ENCODE peak calls at places on chromosome 3, in eight cellular contexts. Q is AG09309; K is CD4-positive, CD25-positive, alpha-beta regulatory T cell; W is kidney epithelial cell; M is A549; Z is left ventricle myocardium superior; B is AG08396; P is heart right ventricle. X is an unnamed sample.

GRCh38 chr3:40170395-40170794 is 139.1 kb upstream of the EIF1B start:
- DNase-seq in P (no peak), B (no peak), Q (no peak), Z (no peak), W (no peak), M (no peak), K (no peak), X (no peak)

GRCh38 chr3:152638707-152639450 is 196.1 kb upstream of the P2RY1 start:
- DNase-seq in K (no peak), P (no peak), Z (no peak), B (no peak), W (no peak), M (no peak), Q (peak; percentile 49), X (no peak)

GRCh38 chr3:129686941-129687340 is 80.5 kb upstream of the PLXND1 start:
- DNase-seq in B (no peak), W (no peak), P (no peak), M (no peak), K (no peak), Z (no peak), Q (no peak), X (no peak)

GRCh38 chr3:144105542-144105941 is 133.9 kb downstream of the DIPK2A start:
- DNase-seq in Q (no peak), P (no peak), M (no peak), Z (no peak), K (no peak), W (peak; percentile 21), B (no peak), X (no peak)

GRCh38 chr3:31213869-31214486 is 318.7 kb upstream of the STT3B start:
- DNase-seq in B (no peak), M (no peak), K (no peak), P (no peak), Q (no peak), Z (no peak), W (no peak), X (no peak)

GRCh38 chr3:114480442-114480841 is 186.6 kb downstream of the TIGIT start:
- DNase-seq in Z (no peak), P (no peak), M (no peak), K (no peak), W (no peak), Q (no peak), B (no peak), X (no peak)

GRCh38 chr3:172082269-172082668 is 42.9 kb downstream of the FNDC3B start:
- DNase-seq in P (no peak), Z (no peak), M (no peak), Q (peak; percentile 97), B (peak; percentile 78), K (no peak), W (no peak), X (no peak)

GRCh38 chr3:107523361-107524213 is 825 bp downstream of the BBX start:
- DNase-seq in P (no peak), K (peak; percentile 35), M (no peak), Z (peak; percentile 72), W (no peak), B (peak; percentile 47), Q (no peak), X (peak; percentile 66)

GRCh38 chr3:138694287-138695007 is 85.9 kb downstream of the FAIM start:
- DNase-seq in B (peak; percentile 66), Z (no peak), M (peak; percentile 5), W (peak; percentile 95), P (no peak), K (no peak), Q (peak; percentile 97), X (no peak)

GRCh38 chr3:173890091-173890490 is 492.5 kb downstream of the NLGN1 start:
- DNase-seq in B (no peak), M (no peak), K (no peak), Q (no peak), W (no peak), P (no peak), Z (no peak), X (no peak)

GRCh38 chr3:177145954-177146353 is 51.3 kb downstream of the TBL1XR1 start:
- DNase-seq in K (no peak), M (no peak), Q (no peak), W (no peak), Z (no peak), P (no peak), B (no peak), X (no peak)

GRCh38 chr3:174949523-174949922 is 90.4 kb downstream of the NAALADL2 start:
- DNase-seq in Q (peak; percentile 93), W (peak; percentile 21), B (peak; percentile 29), P (no peak), Z (no peak), K (no peak), M (no peak), X (no peak)

GRCh38 chr3:67109651-67110204 is 111.6 kb downstream of the KBTBD8 start:
- DNase-seq in B (peak; percentile 50), Q (peak; percentile 38), M (peak; percentile 4), K (no peak), Z (no peak), P (no peak), W (peak; percentile 23), X (no peak)

GRCh38 chr3:58535531-58536500 is 1.2 kb downstream of the ACOX2 start:
- DNase-seq in M (no peak), B (no peak), K (no peak), P (no peak), Q (no peak), Z (no peak), W (no peak), X (no peak)

GRCh38 chr3:144142151-144142855 is 170.7 kb downstream of the DIPK2A start:
- DNase-seq in K (no peak), M (no peak), B (peak; percentile 40), Z (no peak), Q (peak; percentile 23), W (no peak), P (no peak), X (no peak)

GRCh38 chr3:72490688-72491430 is 357.4 kb downstream of the SHQ1 start:
- DNase-seq in K (no peak), W (no peak), Z (no peak), B (no peak), P (no peak), Q (no peak), M (no peak), X (peak; percentile 33)

GRCh38 chr3:12993623-12994356 is 79.4 kb downstream of the IQSEC1 start:
- DNase-seq in K (no peak), B (peak; percentile 72), Z (peak; percentile 70), M (peak; percentile 56), P (peak; percentile 50), W (no peak), Q (no peak), X (peak; percentile 33)

GRCh38 chr3:82053236-82053635 is 291.8 kb upstream of the GBE1 start:
- DNase-seq in Q (no peak), M (no peak), Z (no peak), P (no peak), K (no peak), B (no peak), W (no peak), X (no peak)

GRCh38 chr3:12288466-12289129 is at the start of gene PPARG:
- DNase-seq in M (peak; percentile 69), K (no peak), P (peak; percentile 56), W (no peak), Z (peak; percentile 64), B (peak; percentile 43), Q (no peak), X (no peak)